ENCODE peak calls at places on chromosomes 5 and 9, in five cellular contexts. Q, P, M, N and J are unnamed samples. For H3K9me3 and H3K4me1, the result is how much of the 10 kb centered on the place peaks cover.

GRCh38 chr9:95373069-95373681 is 55.7 kb upstream of the FANCC start:
- DNase-seq in Q (no peak), P (no peak), M (peak), N (no peak), J (no peak)

GRCh38 chr5:88660947-88661869 is 221.8 kb downstream of the MEF2C start:
- DNase-seq in Q (no peak), P (peak), M (peak), N (peak), J (no peak)

GRCh38 chr9:98900725-98901124 is 43.0 kb upstream of the COL15A1 start:
- DNase-seq in Q (no peak), P (no peak), M (no peak), N (no peak), J (no peak)

GRCh38 chr9:96057155-96057554 is 181.7 kb downstream of the ERCC6L2 start:
- DNase-seq in Q (no peak), P (no peak), M (no peak), N (no peak), J (no peak)

GRCh38 chr5:45697211-45697610 is 1.0 kb upstream of the HCN1 start:
- DNase-seq in Q (no peak), P (no peak), M (peak), N (no peak), J (no peak)

GRCh38 chr9:109918359-109919163 is 138.6 kb downstream of the PALM2AKAP2 start:
- DNase-seq in Q (no peak), P (no peak), M (no peak), N (peak), J (no peak)

GRCh38 chr5:119009131-119009530 is 20.8 kb upstream of the DTWD2 start:
- DNase-seq in Q (no peak), P (no peak), M (no peak), N (no peak), J (no peak)

GRCh38 chr5:9712506-9713285 is 82.5 kb upstream of the TAS2R1 start:
- DNase-seq in Q (no peak), P (peak), M (no peak), N (no peak), J (no peak)

GRCh38 chr5:132205385-132206125 is 22.1 kb downstream of the P4HA2 start:
- DNase-seq in Q (no peak), P (peak), M (no peak), N (no peak), J (no peak)

GRCh38 chr9:94269264-94269663 is 10.2 kb downstream of the ZNF169 start:
- DNase-seq in Q (no peak), P (no peak), M (peak), N (no peak), J (no peak)

GRCh38 chr9:34171753-34172535 is 6.9 kb upstream of the UBAP1 start:
- DNase-seq in Q (no peak), P (no peak), M (no peak), N (peak), J (peak)

GRCh38 chr9:99787552-99787951 is 34.1 kb upstream of the NR4A3 start:
- DNase-seq in Q (no peak), P (no peak), M (no peak), N (no peak), J (no peak)

GRCh38 chr5:141388661-141389060 is 1.2 kb downstream of the PCDHGB4 start:
- DNase-seq in Q (no peak), P (no peak), M (no peak), N (no peak), J (no peak)

GRCh38 chr5:141382469-141383294 is at the start of gene PCDHGA7:
- DNase-seq in Q (no peak), P (peak), M (peak), N (no peak), J (no peak)

GRCh38 chr5:141384471-141385267 is 2.1 kb downstream of the PCDHGA7 start:
- DNase-seq in Q (no peak), P (no peak), M (no peak), N (no peak), J (no peak)

DNA sequence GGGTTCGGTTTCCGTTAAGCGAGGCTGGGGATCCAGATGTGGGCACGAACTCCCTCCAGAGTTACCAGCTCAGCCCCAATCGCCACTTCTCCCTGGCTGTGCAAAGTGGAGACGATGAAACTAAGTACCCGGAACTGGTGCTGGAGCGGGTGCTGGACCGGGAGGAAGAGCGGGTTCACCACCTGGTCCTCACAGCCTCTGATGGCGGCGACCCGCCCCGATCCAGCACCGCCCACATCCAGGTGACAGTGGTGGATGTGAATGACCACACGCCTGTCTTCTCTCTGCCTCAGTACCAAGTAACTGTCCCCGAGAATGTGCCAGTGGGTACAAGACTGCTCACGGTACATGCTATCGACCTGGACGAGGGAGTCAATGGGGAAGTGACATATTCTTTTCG is 803 bp downstream of the PCDHGA7 start:
- DNase-seq in Q (no peak), P (no peak), M (no peak), N (no peak), J (no peak)
- H3K9me3 ChIP-seq in Q (half or more), P (under half), M (under half), N (half or more), J (under half)

GRCh38 chr5:170219615-170220014 is 13.2 kb upstream of the C5orf58 start:
- DNase-seq in Q (no peak), P (peak), M (peak), N (no peak), J (no peak)

GRCh38 chr5:170223906-170224305 is 8.9 kb upstream of the C5orf58 start:
- DNase-seq in Q (no peak), P (no peak), M (no peak), N (no peak), J (no peak)

GRCh38 chr5:170223349-170223748 is 9.4 kb upstream of the C5orf58 start:
- DNase-seq in Q (no peak), P (no peak), M (peak), N (no peak), J (no peak)

GRCh38 chr5:170220196-170220595 is 12.6 kb upstream of the C5orf58 start:
- DNase-seq in Q (no peak), P (no peak), M (peak), N (no peak), J (no peak)

GRCh38 chr5:170221319-170221718 is 11.5 kb upstream of the C5orf58 start:
- DNase-seq in Q (no peak), P (peak), M (peak), N (no peak), J (no peak)
- TF ChIP-seq CTCF in Q (peak), P (no peak), M (peak), N (no peak), J (no peak)

GRCh38 chr5:93279292-93279974 is 301.6 kb downstream of the NR2F1-AS1 start:
- DNase-seq in Q (no peak), P (peak), M (peak), N (no peak), J (no peak)

GRCh38 chr5:93277001-93277400 is 304.0 kb downstream of the NR2F1-AS1 start:
- DNase-seq in Q (no peak), P (peak), M (no peak), N (no peak), J (no peak)

GRCh38 chr5:93280518-93280917 is 300.5 kb downstream of the NR2F1-AS1 start:
- DNase-seq in Q (no peak), P (no peak), M (no peak), N (no peak), J (no peak)

GRCh38 chr5:93281980-93282772 is 298.8 kb downstream of the NR2F1-AS1 start:
- DNase-seq in Q (peak), P (no peak), M (no peak), N (no peak), J (no peak)

DNA sequence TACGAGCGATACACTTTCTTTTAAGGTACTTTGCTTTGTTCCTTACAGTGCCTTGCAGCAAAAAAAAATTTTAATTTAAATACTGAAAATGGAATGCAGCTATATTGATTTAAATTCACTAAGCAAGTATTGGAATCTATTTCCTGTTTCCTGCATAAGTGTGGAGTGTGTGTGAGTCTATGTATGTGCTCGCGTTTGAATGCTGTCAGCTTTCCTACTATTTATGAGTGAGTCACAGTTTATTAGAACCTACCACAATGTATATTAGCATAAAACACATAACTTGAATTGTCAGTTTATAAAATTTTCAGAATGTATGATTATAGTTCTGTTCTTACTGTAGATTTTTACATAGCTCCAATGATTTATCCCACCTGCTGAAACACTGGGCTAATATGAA is 302.1 kb downstream of the NR2F1-AS1 start:
- DNase-seq in Q (no peak), P (peak), M (peak), N (no peak), J (no peak)
- H3K4me1 ChIP-seq in Q (under half), P (under half), M (under half), N (under half), J (under half)

GRCh38 chr5:141319202-141319601 is 1.4 kb downstream of the TAF7 start:
- DNase-seq in Q (no peak), P (no peak), M (no peak), N (no peak), J (no peak)
- H3K9me3 ChIP-seq in Q (half or more), P (under half), M (half or more), N (half or more), J (under half)

DNA sequence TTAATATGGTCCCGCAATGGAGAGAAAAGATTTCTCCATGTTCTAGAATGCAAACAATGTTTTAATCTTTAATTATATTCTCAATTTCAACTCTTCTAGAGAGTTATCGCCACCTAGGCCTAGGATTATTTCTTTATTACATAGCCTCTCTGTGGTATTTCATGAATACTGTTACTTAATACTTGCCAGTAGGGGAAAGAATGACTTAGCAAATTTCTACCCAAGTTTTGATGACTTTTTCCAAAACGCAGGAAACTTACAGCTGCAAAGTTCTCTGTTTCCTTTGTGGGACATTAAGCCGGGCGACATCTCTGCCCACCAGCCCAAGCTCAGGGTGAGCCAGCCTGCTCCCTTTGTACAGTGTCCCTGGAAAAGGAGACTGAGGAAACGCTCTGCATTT is 73.8 kb downstream of the MED27 start:
- DNase-seq in Q (no peak), P (peak), M (peak), N (no peak), J (no peak)
- TF ChIP-seq CTCF in Q (no peak), P (peak), M (no peak), N (no peak), J (no peak)

DNA sequence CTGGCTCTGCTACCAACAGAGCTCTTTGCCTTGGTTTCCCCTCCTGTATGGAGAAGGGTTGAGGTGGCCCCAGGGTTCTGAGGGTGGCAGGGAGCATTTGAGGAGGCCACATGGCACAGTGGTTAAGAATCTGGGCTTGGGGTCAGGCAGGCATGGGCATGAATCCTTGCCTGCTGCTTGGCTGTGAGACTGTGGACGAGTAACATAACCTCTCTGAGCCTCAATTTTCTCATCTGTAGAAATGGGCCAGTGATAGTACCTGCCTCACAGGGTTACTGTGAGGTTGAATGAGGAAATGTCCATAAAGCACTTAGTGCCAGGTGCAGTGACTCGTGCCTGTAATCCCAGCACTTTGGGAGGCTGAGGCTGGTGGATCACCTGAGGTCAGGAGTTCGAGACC is 5.1 kb upstream of the NDST1 start:
- DNase-seq in Q (no peak), P (no peak), M (no peak), N (no peak), J (no peak)
- H3K4me1 ChIP-seq in Q (half or more), P (half or more), M (under half), N (half or more), J (half or more)

GRCh38 chr9:15238646-15239045 is 68.4 kb downstream of the TTC39B start:
- DNase-seq in Q (no peak), P (no peak), M (no peak), N (no peak), J (no peak)
- H3K9me3 ChIP-seq in Q (under half), P (under half), M (under half), N (under half), J (under half)